ENCODE peak calls at places on chromosome 13, in nine cellular contexts. One of them, this sample, is unnamed.

GRCh38 chr13:34070544-34071303 is 252.8 kb downstream of the RFC3 start:
- DNase-seq in stimulated activated CD4-positive, alpha-beta T cell treated with anti-CD3 and anti-CD28 coated beads, Interleukin-2, amount 100 ng/mL, for 48 hours: no peak
- DNase-seq in transverse colon: no peak
- DNase-seq in left ventricle myocardium inferior: no peak
- DNase-seq in NCI-H345: no peak
- DNase-seq in midbrain: no peak
- DNase-seq in activated naive CD4-positive, alpha-beta T cell treated with anti-CD3 and anti-CD28 coated beads for 36 hours: no peak
- DNase-seq in activated CD4-positive, alpha-beta T cell treated with anti-CD3 and anti-CD28 coated beads for 48 hours: no peak
- DNase-seq in EH: no peak
- DNase-seq in this sample: no peak

GRCh38 chr13:98957731-98958442 is 20.0 kb downstream of the DOCK9 start:
- DNase-seq in stimulated activated CD4-positive, alpha-beta T cell treated with anti-CD3 and anti-CD28 coated beads, Interleukin-2, amount 100 ng/mL, for 48 hours: no peak
- DNase-seq in transverse colon: no peak
- DNase-seq in left ventricle myocardium inferior: no peak
- DNase-seq in NCI-H345: no peak
- DNase-seq in midbrain: no peak
- DNase-seq in activated naive CD4-positive, alpha-beta T cell treated with anti-CD3 and anti-CD28 coated beads for 36 hours: no peak
- DNase-seq in activated CD4-positive, alpha-beta T cell treated with anti-CD3 and anti-CD28 coated beads for 48 hours: no peak
- DNase-seq in EH: no peak
- DNase-seq in this sample: no peak

GRCh38 chr13:89977203-89977602 is 1370.3 kb upstream of the MIR17HG start:
- DNase-seq in stimulated activated CD4-positive, alpha-beta T cell treated with anti-CD3 and anti-CD28 coated beads, Interleukin-2, amount 100 ng/mL, for 48 hours: no peak
- DNase-seq in transverse colon: no peak
- DNase-seq in left ventricle myocardium inferior: no peak
- DNase-seq in NCI-H345: no peak
- DNase-seq in midbrain: no peak
- DNase-seq in activated naive CD4-positive, alpha-beta T cell treated with anti-CD3 and anti-CD28 coated beads for 36 hours: no peak
- DNase-seq in activated CD4-positive, alpha-beta T cell treated with anti-CD3 and anti-CD28 coated beads for 48 hours: no peak
- DNase-seq in EH: no peak
- DNase-seq in this sample: no peak

GRCh38 chr13:44197791-44198770 is 175.5 kb upstream of the SERP2 start:
- DNase-seq in stimulated activated CD4-positive, alpha-beta T cell treated with anti-CD3 and anti-CD28 coated beads, Interleukin-2, amount 100 ng/mL, for 48 hours: no peak
- DNase-seq in transverse colon: no peak
- DNase-seq in left ventricle myocardium inferior: no peak
- DNase-seq in NCI-H345: no peak
- DNase-seq in midbrain: no peak
- DNase-seq in activated naive CD4-positive, alpha-beta T cell treated with anti-CD3 and anti-CD28 coated beads for 36 hours: peak
- DNase-seq in activated CD4-positive, alpha-beta T cell treated with anti-CD3 and anti-CD28 coated beads for 48 hours: peak
- DNase-seq in EH: peak
- DNase-seq in this sample: no peak

GRCh38 chr13:46728777-46729176 is 68.2 kb downstream of the ESD start:
- DNase-seq in stimulated activated CD4-positive, alpha-beta T cell treated with anti-CD3 and anti-CD28 coated beads, Interleukin-2, amount 100 ng/mL, for 48 hours: peak
- DNase-seq in transverse colon: no peak
- DNase-seq in left ventricle myocardium inferior: no peak
- DNase-seq in NCI-H345: no peak
- DNase-seq in midbrain: no peak
- DNase-seq in activated naive CD4-positive, alpha-beta T cell treated with anti-CD3 and anti-CD28 coated beads for 36 hours: peak
- DNase-seq in activated CD4-positive, alpha-beta T cell treated with anti-CD3 and anti-CD28 coated beads for 48 hours: peak
- DNase-seq in EH: no peak
- DNase-seq in this sample: no peak

GRCh38 chr13:74683411-74683810 is 549.2 kb upstream of the KLF12 start:
- DNase-seq in stimulated activated CD4-positive, alpha-beta T cell treated with anti-CD3 and anti-CD28 coated beads, Interleukin-2, amount 100 ng/mL, for 48 hours: no peak
- DNase-seq in transverse colon: no peak
- DNase-seq in left ventricle myocardium inferior: no peak
- DNase-seq in NCI-H345: no peak
- DNase-seq in midbrain: no peak
- DNase-seq in activated naive CD4-positive, alpha-beta T cell treated with anti-CD3 and anti-CD28 coated beads for 36 hours: no peak
- DNase-seq in activated CD4-positive, alpha-beta T cell treated with anti-CD3 and anti-CD28 coated beads for 48 hours: no peak
- DNase-seq in EH: peak
- DNase-seq in this sample: no peak

GRCh38 chr13:24931450-24932217 is 164.3 kb upstream of the PABPC3 start:
- DNase-seq in stimulated activated CD4-positive, alpha-beta T cell treated with anti-CD3 and anti-CD28 coated beads, Interleukin-2, amount 100 ng/mL, for 48 hours: no peak
- DNase-seq in transverse colon: no peak
- DNase-seq in left ventricle myocardium inferior: no peak
- DNase-seq in NCI-H345: no peak
- DNase-seq in midbrain: no peak
- DNase-seq in activated naive CD4-positive, alpha-beta T cell treated with anti-CD3 and anti-CD28 coated beads for 36 hours: no peak
- DNase-seq in activated CD4-positive, alpha-beta T cell treated with anti-CD3 and anti-CD28 coated beads for 48 hours: no peak
- DNase-seq in EH: no peak
- DNase-seq in this sample: no peak

GRCh38 chr13:84050551-84050950 is 168.3 kb upstream of the SLITRK1 start:
- DNase-seq in stimulated activated CD4-positive, alpha-beta T cell treated with anti-CD3 and anti-CD28 coated beads, Interleukin-2, amount 100 ng/mL, for 48 hours: no peak
- DNase-seq in transverse colon: no peak
- DNase-seq in left ventricle myocardium inferior: no peak
- DNase-seq in NCI-H345: no peak
- DNase-seq in midbrain: no peak
- DNase-seq in activated naive CD4-positive, alpha-beta T cell treated with anti-CD3 and anti-CD28 coated beads for 36 hours: no peak
- DNase-seq in activated CD4-positive, alpha-beta T cell treated with anti-CD3 and anti-CD28 coated beads for 48 hours: no peak
- DNase-seq in EH: peak
- DNase-seq in this sample: no peak

GRCh38 chr13:80473695-80474094 is 132.8 kb upstream of the SPRY2 start:
- DNase-seq in stimulated activated CD4-positive, alpha-beta T cell treated with anti-CD3 and anti-CD28 coated beads, Interleukin-2, amount 100 ng/mL, for 48 hours: no peak
- DNase-seq in transverse colon: no peak
- DNase-seq in left ventricle myocardium inferior: no peak
- DNase-seq in NCI-H345: peak
- DNase-seq in midbrain: no peak
- DNase-seq in activated naive CD4-positive, alpha-beta T cell treated with anti-CD3 and anti-CD28 coated beads for 36 hours: no peak
- DNase-seq in activated CD4-positive, alpha-beta T cell treated with anti-CD3 and anti-CD28 coated beads for 48 hours: no peak
- DNase-seq in EH: peak
- DNase-seq in this sample: no peak

GRCh38 chr13:73945871-73946270 is 188.3 kb downstream of the KLF12 start:
- DNase-seq in stimulated activated CD4-positive, alpha-beta T cell treated with anti-CD3 and anti-CD28 coated beads, Interleukin-2, amount 100 ng/mL, for 48 hours: no peak
- DNase-seq in transverse colon: no peak
- DNase-seq in left ventricle myocardium inferior: peak
- DNase-seq in NCI-H345: no peak
- DNase-seq in midbrain: peak
- DNase-seq in activated naive CD4-positive, alpha-beta T cell treated with anti-CD3 and anti-CD28 coated beads for 36 hours: no peak
- DNase-seq in activated CD4-positive, alpha-beta T cell treated with anti-CD3 and anti-CD28 coated beads for 48 hours: no peak
- DNase-seq in EH: no peak
- DNase-seq in this sample: peak